ENCODE peak calls at places on chromosomes 3 and 15, in nine cellular contexts. D is KBM-7; L is endothelial cell; A is GF-D8; H is activated CD4-positive, alpha-beta T cell treated with anti-CD3 and anti-CD28 coated beads, Interleukin-2, amount 50 U/mL, for 24 hours; N is activated CD8-positive, alpha-beta memory T cell treated with anti-CD3 and anti-CD28 coated beads, Interleukin-2, amount 50 U/mL, for 48 hours; I is NCI-H1092 treated with DMSO at 0.1 percent for 48 hours; W is GM03348; E is pancreas. V is an unnamed sample.

GRCh38 chr15:90037961-90038633 is 37.0 kb downstream of the ZNF710 start:
- DNase-seq in D (peak; percentile 54), E (no peak), H (no peak), L (no peak), N (no peak), I (no peak), A (no peak), W (no peak), V (no peak)

GRCh38 chr3:183477801-183478456 is 49.5 kb upstream of the MCF2L2 start:
- DNase-seq in N (no peak), H (no peak), I (peak; percentile 16), W (no peak), A (no peak), L (no peak), E (no peak), D (no peak), V (no peak)

GRCh38 chr3:196414469-196414868 is 17.8 kb downstream of the UBXN7 start:
- DNase-seq in H (no peak), L (no peak), A (no peak), D (no peak), E (no peak), W (no peak), N (no peak), I (no peak), V (no peak)

GRCh38 chr15:60706145-60706544 is 227.2 kb upstream of the ICE2 start:
- DNase-seq in A (no peak), D (no peak), W (no peak), E (no peak), L (no peak), H (no peak), N (no peak), I (no peak), V (no peak)

GRCh38 chr3:157574580-157574979 is 71.4 kb upstream of the VEPH1 start:
- DNase-seq in I (no peak), N (no peak), A (no peak), E (no peak), H (no peak), W (no peak), D (no peak), L (no peak), V (no peak)

GRCh38 chr3:15633766-15634588 is 32.4 kb downstream of the BTD start:
- DNase-seq in N (no peak), D (no peak), H (no peak), W (no peak), L (no peak), A (no peak), E (no peak), I (no peak), V (no peak)

GRCh38 chr3:126664591-126665214 is 9.8 kb upstream of the TXNRD3 start:
- DNase-seq in H (no peak), W (no peak), N (no peak), D (no peak), L (no peak), I (no peak), A (no peak), E (no peak), V (no peak)

GRCh38 chr3:46489875-46490274 is 7.9 kb upstream of the RTP3 start:
- DNase-seq in D (no peak), A (no peak), I (no peak), E (no peak), N (no peak), H (no peak), L (no peak), W (no peak), V (no peak)

GRCh38 chr3:54458357-54458756 is 336.0 kb downstream of the CACNA2D3 start:
- DNase-seq in D (no peak), H (no peak), I (no peak), W (no peak), E (no peak), A (no peak), N (no peak), L (no peak), V (no peak)

GRCh38 chr15:68542771-68543544 is 35.8 kb upstream of the CORO2B start:
- DNase-seq in E (no peak), N (no peak), I (no peak), L (no peak), W (peak; percentile 91), D (no peak), H (no peak), A (no peak), V (no peak)

GRCh38 chr15:79132770-79133169 is 42.2 kb upstream of the RASGRF1 start:
- DNase-seq in W (no peak), E (no peak), L (no peak), H (no peak), A (no peak), N (no peak), I (no peak), D (no peak), V (no peak)

GRCh38 chr3:46695177-46695961 is 1.9 kb upstream of the ALS2CL start:
- DNase-seq in I (no peak), H (peak; percentile 27), D (peak; percentile 88), E (peak; percentile 34), W (no peak), L (peak; percentile 42), N (peak; percentile 67), A (peak; percentile 90), V (no peak)

GRCh38 chr15:80906159-80906775 is 83.4 kb downstream of the MESD start:
- DNase-seq in D (no peak), L (no peak), W (no peak), H (no peak), A (no peak), I (peak; percentile 71), N (no peak), E (no peak), V (no peak)

GRCh38 chr3:140845878-140846277 is 95.8 kb upstream of the SLC25A36 start:
- DNase-seq in E (no peak), L (no peak), N (no peak), I (no peak), D (no peak), A (no peak), H (no peak), W (no peak), V (no peak)

GRCh38 chr3:149215474-149215873 is 6.2 kb downstream of the CP start:
- DNase-seq in N (no peak), D (no peak), L (no peak), A (no peak), H (no peak), E (no peak), I (peak; percentile 49), W (no peak), V (no peak)

GRCh38 chr3:47003461-47004368 is 24.2 kb downstream of the NBEAL2 start:
- DNase-seq in W (no peak), H (no peak), L (no peak), D (no peak), E (no peak), I (no peak), N (no peak), A (no peak), V (no peak)

GRCh38 chr3:55441499-55441898 is 45.6 kb downstream of the WNT5A start:
- DNase-seq in H (no peak), N (no peak), I (no peak), L (no peak), D (no peak), A (no peak), E (no peak), W (no peak), V (no peak)

GRCh38 chr3:139132976-139133375 is 88.3 kb upstream of the PRR23C start:
- DNase-seq in W (no peak), N (no peak), H (no peak), A (no peak), E (no peak), D (no peak), L (no peak), I (no peak), V (no peak)

GRCh38 chr3:60303160-60303559 is 948.1 kb downstream of the FHIT start:
- DNase-seq in H (no peak), L (no peak), I (no peak), W (no peak), N (no peak), D (no peak), E (no peak), A (no peak), V (no peak)

GRCh38 chr15:70491183-70491621 is 272.2 kb downstream of the UACA start:
- DNase-seq in A (peak; percentile 35), D (peak; percentile 71), L (no peak), H (no peak), I (no peak), E (no peak), N (no peak), W (no peak), V (no peak)

GRCh38 chr3:159263750-159264561 is 462.1 kb downstream of the MFSD1 start:
- DNase-seq in H (no peak), A (peak; percentile 8), W (peak; percentile 67), N (no peak), E (peak; percentile 20), I (no peak), D (peak; percentile 47), L (peak; percentile 37), V (no peak)

GRCh38 chr15:76470691-76471090 is 134.1 kb downstream of the ISL2 start:
- DNase-seq in W (peak; percentile 44), N (no peak), I (no peak), L (no peak), D (no peak), H (no peak), A (no peak), E (no peak), V (no peak)